ENCODE peak calls at places on chromosomes 4 and X, in five cellular contexts. One of them, this sample, is unnamed.

GRCh38 chrX:39168609-39169008 is 367.4 kb downstream of the MID1IP1 start:
- DNase-seq in fibroblast of mammary gland: no peak
- DNase-seq in astrocyte: no peak
- DNase-seq in tibial nerve: no peak
- DNase-seq in left ventricle myocardium inferior: no peak
- DNase-seq in this sample: no peak

GRCh38 chr4:141174457-141174856 is 41.2 kb upstream of the RNF150 start:
- DNase-seq in left ventricle myocardium inferior: no peak
- DNase-seq in fibroblast of mammary gland: no peak
- DNase-seq in astrocyte: no peak
- DNase-seq in tibial nerve: no peak
- DNase-seq in this sample: no peak

GRCh38 chr4:109589119-109589518 is 29.1 kb downstream of the MCUB start:
- DNase-seq in tibial nerve: no peak
- DNase-seq in astrocyte: no peak
- DNase-seq in left ventricle myocardium inferior: no peak
- DNase-seq in fibroblast of mammary gland: no peak
- DNase-seq in this sample: no peak

GRCh38 chr4:28518781-28519180 is 1658.1 kb downstream of the STIM2 start:
- DNase-seq in astrocyte: peak; percentile 0
- DNase-seq in tibial nerve: no peak
- DNase-seq in left ventricle myocardium inferior: no peak
- DNase-seq in fibroblast of mammary gland: peak; percentile 59
- DNase-seq in this sample: peak; percentile 14

GRCh38 chrX:134542485-134542884 is 82.5 kb downstream of the HPRT1 start:
- DNase-seq in astrocyte: peak; percentile 27
- DNase-seq in left ventricle myocardium inferior: no peak
- DNase-seq in fibroblast of mammary gland: peak; percentile 84
- DNase-seq in tibial nerve: no peak
- DNase-seq in this sample: peak; percentile 81

GRCh38 chr4:186829740-186830449 is 106.2 kb upstream of the FAT1 start:
- DNase-seq in astrocyte: peak; percentile 97
- DNase-seq in tibial nerve: no peak
- DNase-seq in fibroblast of mammary gland: peak; percentile 88
- DNase-seq in left ventricle myocardium inferior: no peak
- DNase-seq in this sample: peak; percentile 98

GRCh38 chr4:125323547-125324100 is 8.9 kb downstream of the FAT4 start:
- DNase-seq in astrocyte: peak; percentile 82
- DNase-seq in tibial nerve: no peak
- DNase-seq in left ventricle myocardium inferior: no peak
- DNase-seq in fibroblast of mammary gland: peak; percentile 62
- DNase-seq in this sample: peak; percentile 72

GRCh38 chr4:17276821-17277220 is 235.1 kb downstream of the QDPR start:
- DNase-seq in tibial nerve: no peak
- DNase-seq in left ventricle myocardium inferior: peak; percentile 33
- DNase-seq in astrocyte: peak; percentile 53
- DNase-seq in fibroblast of mammary gland: peak; percentile 50
- DNase-seq in this sample: peak; percentile 56

GRCh38 chr4:139951051-139951450 is 202.9 kb downstream of the MAML3 start:
- DNase-seq in tibial nerve: no peak
- DNase-seq in fibroblast of mammary gland: peak; percentile 44
- DNase-seq in astrocyte: peak; percentile 67
- DNase-seq in left ventricle myocardium inferior: no peak
- DNase-seq in this sample: peak; percentile 11

GRCh38 chrX:95056901-95057300 is 1382.9 kb downstream of the FAM133A start:
- DNase-seq in fibroblast of mammary gland: peak; percentile 59
- DNase-seq in left ventricle myocardium inferior: no peak
- DNase-seq in tibial nerve: no peak
- DNase-seq in astrocyte: peak; percentile 31
- DNase-seq in this sample: peak; percentile 23
- TF ChIP-seq CTCF in fibroblast of mammary gland: peak; percentile 35
- TF ChIP-seq CTCF in left ventricle myocardium inferior: no peak
- TF ChIP-seq CTCF in tibial nerve: no peak
- TF ChIP-seq CTCF in astrocyte: peak; percentile 37
- TF ChIP-seq CTCF in this sample: peak; percentile 15

GRCh38 chr4:7105261-7105660 is 37.4 kb upstream of the GRPEL1 start:
- DNase-seq in fibroblast of mammary gland: peak; percentile 16
- DNase-seq in left ventricle myocardium inferior: no peak
- DNase-seq in tibial nerve: no peak
- DNase-seq in astrocyte: no peak
- DNase-seq in this sample: no peak

GRCh38 chr4:7104366-7105031 is 36.6 kb upstream of the GRPEL1 start:
- DNase-seq in tibial nerve: no peak
- DNase-seq in fibroblast of mammary gland: no peak
- DNase-seq in astrocyte: no peak
- DNase-seq in left ventricle myocardium inferior: no peak
- DNase-seq in this sample: no peak

GRCh38 chr4:7101692-7102515 is 34.0 kb upstream of the GRPEL1 start:
- DNase-seq in astrocyte: peak; percentile 41
- DNase-seq in left ventricle myocardium inferior: peak; percentile 71
- DNase-seq in fibroblast of mammary gland: peak; percentile 64
- DNase-seq in tibial nerve: peak; percentile 57
- DNase-seq in this sample: peak; percentile 61

GRCh38 chr4:7103031-7103598 is 35.3 kb upstream of the GRPEL1 start:
- DNase-seq in fibroblast of mammary gland: peak; percentile 59
- DNase-seq in astrocyte: peak; percentile 41
- DNase-seq in left ventricle myocardium inferior: peak; percentile 93
- DNase-seq in tibial nerve: peak; percentile 89
- DNase-seq in this sample: peak; percentile 64

GRCh38 chr4:7103599-7104365 is 35.9 kb upstream of the GRPEL1 start:
- DNase-seq in astrocyte: no peak
- DNase-seq in fibroblast of mammary gland: no peak
- DNase-seq in left ventricle myocardium inferior: peak; percentile 81
- DNase-seq in tibial nerve: peak; percentile 61
- DNase-seq in this sample: no peak
- H3K4me3 ChIP-seq in astrocyte: peak overlapping the region; percentile 43
- H3K4me3 ChIP-seq in fibroblast of mammary gland: peak overlapping the region; percentile 29
- H3K4me3 ChIP-seq in left ventricle myocardium inferior: peak overlapping the region; percentile 76
- H3K4me3 ChIP-seq in tibial nerve: peak overlapping the region; percentile 51
- H3K4me3 ChIP-seq in this sample: peak overlapping the region; percentile 71

GRCh38 chrX:28697732-28698131 is 110.5 kb downstream of the IL1RAPL1 start:
- DNase-seq in tibial nerve: no peak
- DNase-seq in astrocyte: no peak
- DNase-seq in left ventricle myocardium inferior: no peak
- DNase-seq in fibroblast of mammary gland: no peak
- DNase-seq in this sample: no peak

DNA sequence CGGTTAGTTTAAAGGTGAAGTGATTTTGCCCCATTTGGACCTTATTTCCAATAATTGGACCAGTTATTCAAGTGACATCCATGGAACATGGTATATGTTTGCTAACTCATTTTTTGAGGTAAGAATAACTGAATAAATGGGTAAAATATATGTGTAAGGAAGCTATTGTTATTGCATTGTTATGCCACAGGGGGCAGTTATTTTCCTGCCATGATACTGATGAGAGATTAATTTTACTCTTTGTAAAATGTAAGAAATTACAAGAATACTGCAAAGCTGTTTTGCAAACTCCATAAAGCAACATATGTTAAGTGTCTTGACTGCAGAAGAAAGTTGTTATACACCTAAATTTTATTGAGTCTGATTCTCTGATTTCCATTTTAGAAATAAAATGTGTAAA is 114.0 kb downstream of the IL1RAPL1 start:
- DNase-seq in left ventricle myocardium inferior: no peak
- DNase-seq in tibial nerve: no peak
- DNase-seq in fibroblast of mammary gland: no peak
- DNase-seq in astrocyte: no peak
- DNase-seq in this sample: peak; percentile 2
- TF ChIP-seq CTCF in left ventricle myocardium inferior: no peak
- TF ChIP-seq CTCF in tibial nerve: peak; percentile 18
- TF ChIP-seq CTCF in fibroblast of mammary gland: peak; percentile 5
- TF ChIP-seq CTCF in astrocyte: peak; percentile 15
- TF ChIP-seq CTCF in this sample: peak; percentile 16

DNA sequence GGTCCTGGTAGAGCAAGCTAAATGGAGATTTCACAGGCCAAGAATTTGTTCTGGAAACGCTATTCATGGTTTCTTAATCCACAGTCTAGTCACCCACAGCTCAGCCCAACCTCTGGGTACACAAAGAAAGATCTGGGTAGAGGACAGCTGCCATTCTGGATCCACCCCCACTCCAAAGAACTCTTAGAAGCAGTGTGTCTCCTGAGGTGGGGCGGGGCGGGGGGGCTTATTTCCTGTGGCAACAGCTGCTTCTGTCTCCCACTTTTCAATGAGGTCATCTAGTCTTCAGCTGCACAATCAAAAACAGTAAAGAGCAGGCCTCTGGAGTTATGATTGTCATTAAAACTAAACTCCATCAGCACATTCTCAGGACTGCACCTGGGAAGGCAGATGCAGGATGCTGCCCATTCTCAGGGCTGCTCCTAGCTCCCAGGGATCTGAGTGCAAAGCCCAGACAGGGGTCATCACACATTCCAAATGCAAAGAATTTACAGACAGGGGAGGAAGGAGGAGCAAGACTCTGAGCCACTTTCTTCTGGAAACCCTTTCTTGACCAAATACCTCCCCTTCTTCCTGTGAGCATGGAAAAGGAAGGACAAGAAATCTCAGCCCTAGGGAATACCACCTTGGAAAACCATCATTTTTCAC is 207.3 kb downstream of the HS6ST2 start:
- DNase-seq in left ventricle myocardium inferior: no peak
- DNase-seq in astrocyte: no peak
- DNase-seq in fibroblast of mammary gland: no peak
- DNase-seq in tibial nerve: no peak
- DNase-seq in this sample: no peak
- H3K4me3 ChIP-seq in left ventricle myocardium inferior: no peak overlapping the region
- H3K4me3 ChIP-seq in astrocyte: no peak overlapping the region
- H3K4me3 ChIP-seq in fibroblast of mammary gland: no peak overlapping the region
- H3K4me3 ChIP-seq in tibial nerve: no peak overlapping the region
- H3K4me3 ChIP-seq in this sample: no peak overlapping the region

GRCh38 chr4:79241846-79242245 is 84.0 kb downstream of the NAA11 start:
- DNase-seq in tibial nerve: no peak
- DNase-seq in fibroblast of mammary gland: peak; percentile 53
- DNase-seq in astrocyte: peak; percentile 60
- DNase-seq in left ventricle myocardium inferior: no peak
- DNase-seq in this sample: peak; percentile 29
- TF ChIP-seq CTCF in tibial nerve: no peak
- TF ChIP-seq CTCF in fibroblast of mammary gland: peak; percentile 32
- TF ChIP-seq CTCF in astrocyte: no peak
- TF ChIP-seq CTCF in left ventricle myocardium inferior: no peak
- TF ChIP-seq CTCF in this sample: peak; percentile 25

GRCh38 chrX:19798423-19798822 is 89.0 kb downstream of the SH3KBP1 start:
- DNase-seq in tibial nerve: no peak
- DNase-seq in left ventricle myocardium inferior: no peak
- DNase-seq in astrocyte: no peak
- DNase-seq in fibroblast of mammary gland: peak; percentile 28
- DNase-seq in this sample: no peak
- H3K4me3 ChIP-seq in tibial nerve: no peak overlapping the region
- H3K4me3 ChIP-seq in left ventricle myocardium inferior: no peak overlapping the region
- H3K4me3 ChIP-seq in astrocyte: no peak overlapping the region
- H3K4me3 ChIP-seq in fibroblast of mammary gland: no peak overlapping the region
- H3K4me3 ChIP-seq in this sample: no peak overlapping the region

DNA sequence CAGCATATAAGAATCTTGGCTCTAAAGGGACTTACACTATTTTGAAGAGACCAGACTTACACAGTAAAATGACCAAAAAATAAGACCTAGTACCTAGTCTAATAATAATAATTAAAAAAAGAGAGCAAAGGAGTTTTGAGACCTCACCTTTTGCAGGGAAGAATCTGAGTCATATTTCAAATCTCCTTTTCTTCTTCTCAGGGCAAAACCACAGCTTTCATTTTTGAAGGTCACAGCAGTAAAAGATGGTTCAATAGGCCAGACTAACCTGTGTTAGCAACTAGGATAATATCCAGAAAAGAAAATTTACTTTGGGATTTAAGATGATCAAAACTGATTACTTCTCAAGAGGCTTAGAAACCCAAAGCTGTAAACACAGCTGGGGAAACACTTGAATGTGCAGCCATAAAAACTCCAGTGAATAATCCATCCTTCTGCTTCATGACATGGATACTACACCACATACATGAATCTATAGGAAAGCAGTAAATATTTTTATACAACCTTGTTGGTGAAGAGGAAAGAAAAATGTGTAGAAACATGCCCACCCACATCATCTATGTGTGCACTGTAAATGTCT is 25.9 kb upstream of the LNX1 start:
- DNase-seq in astrocyte: no peak
- DNase-seq in tibial nerve: no peak
- DNase-seq in left ventricle myocardium inferior: no peak
- DNase-seq in fibroblast of mammary gland: no peak
- DNase-seq in this sample: no peak
- TF ChIP-seq CTCF in astrocyte: no peak
- TF ChIP-seq CTCF in tibial nerve: no peak
- TF ChIP-seq CTCF in left ventricle myocardium inferior: no peak
- TF ChIP-seq CTCF in fibroblast of mammary gland: no peak
- TF ChIP-seq CTCF in this sample: no peak

DNA sequence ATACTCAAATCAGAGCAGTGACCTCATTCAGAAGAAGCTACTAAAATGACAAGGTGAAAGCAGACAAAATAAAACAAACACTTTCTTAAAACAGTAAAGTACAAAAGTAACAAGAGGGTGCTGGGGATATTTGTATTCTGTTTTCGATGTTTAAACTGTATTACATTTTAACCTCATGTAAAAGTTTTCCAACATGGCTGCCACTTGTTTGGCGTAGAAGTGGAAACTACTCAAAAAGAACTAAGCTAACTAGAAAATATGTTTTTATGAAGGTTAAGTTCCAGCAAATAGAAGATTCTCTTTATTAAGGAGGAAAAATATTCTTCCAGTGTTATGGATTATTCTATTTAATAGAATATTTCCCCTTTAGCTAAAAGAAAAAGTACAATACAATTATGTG is 155.0 kb downstream of the FBXW7 start:
- DNase-seq in tibial nerve: no peak
- DNase-seq in left ventricle myocardium inferior: no peak
- DNase-seq in astrocyte: no peak
- DNase-seq in fibroblast of mammary gland: no peak
- DNase-seq in this sample: no peak
- H3K4me3 ChIP-seq in tibial nerve: no peak overlapping the region
- H3K4me3 ChIP-seq in left ventricle myocardium inferior: peak overlapping the region; percentile 63
- H3K4me3 ChIP-seq in astrocyte: no peak overlapping the region
- H3K4me3 ChIP-seq in fibroblast of mammary gland: no peak overlapping the region
- H3K4me3 ChIP-seq in this sample: no peak overlapping the region

GRCh38 chrX:146658379-146658778 is 151.2 kb upstream of the CXorf51B start:
- DNase-seq in fibroblast of mammary gland: no peak
- DNase-seq in tibial nerve: no peak
- DNase-seq in astrocyte: no peak
- DNase-seq in left ventricle myocardium inferior: no peak
- DNase-seq in this sample: no peak
- TF ChIP-seq CTCF in fibroblast of mammary gland: no peak
- TF ChIP-seq CTCF in tibial nerve: no peak
- TF ChIP-seq CTCF in astrocyte: no peak
- TF ChIP-seq CTCF in left ventricle myocardium inferior: no peak
- TF ChIP-seq CTCF in this sample: no peak

GRCh38 chrX:73214366-73215094 is at the start of gene NAP1L2:
- DNase-seq in tibial nerve: peak; percentile 10
- DNase-seq in astrocyte: peak; percentile 42
- DNase-seq in left ventricle myocardium inferior: peak; percentile 14
- DNase-seq in fibroblast of mammary gland: peak; percentile 16
- DNase-seq in this sample: peak; percentile 4

GRCh38 chrX:73213734-73214133 is 917 bp downstream of the NAP1L2 start:
- DNase-seq in astrocyte: no peak
- DNase-seq in tibial nerve: no peak
- DNase-seq in left ventricle myocardium inferior: no peak
- DNase-seq in fibroblast of mammary gland: no peak
- DNase-seq in this sample: no peak

GRCh38 chrX:73215263-73215662 is 612 bp upstream of the NAP1L2 start:
- DNase-seq in astrocyte: no peak
- DNase-seq in fibroblast of mammary gland: no peak
- DNase-seq in tibial nerve: no peak
- DNase-seq in left ventricle myocardium inferior: no peak
- DNase-seq in this sample: no peak
- H3K4me3 ChIP-seq in astrocyte: no peak overlapping the region
- H3K4me3 ChIP-seq in fibroblast of mammary gland: no peak overlapping the region
- H3K4me3 ChIP-seq in tibial nerve: peak overlapping the region; percentile 33
- H3K4me3 ChIP-seq in left ventricle myocardium inferior: peak overlapping the region; percentile 69
- H3K4me3 ChIP-seq in this sample: no peak overlapping the region

This sample was measured in fibroblast of pulmonary artery.